ENCODE peak calls at places on chromosomes 11 and 22, in four cellular contexts. S, Q, O and X are unnamed samples.

GRCh38 chr11:121645596-121645995 is 192.8 kb upstream of the SORL1-AS1 start:
- DNase-seq in Q (no peak), O (no peak), S (no peak), X (no peak)

GRCh38 chr11:86888164-86888977 is 66.8 kb downstream of the FZD4 start:
- DNase-seq in S (no peak), Q (no peak), O (no peak), X (no peak)

GRCh38 chr11:120336641-120337132 is 474 bp downstream of the ARHGEF12 start:
- DNase-seq in O (peak; percentile 39), Q (peak; percentile 62), S (peak; percentile 52), X (peak; percentile 46)

GRCh38 chr11:88358040-88358431 is 20.5 kb upstream of the CTSC start:
- DNase-seq in Q (no peak), O (no peak), S (no peak), X (no peak)

GRCh38 chr22:19686946-19687345 is 27.4 kb upstream of the SEPTIN5 start:
- DNase-seq in O (no peak), S (no peak), Q (no peak), X (no peak)

GRCh38 chr11:72721689-72722049 is 30.5 kb downstream of the ARAP1 start:
- DNase-seq in Q (peak; percentile 56), O (no peak), S (no peak), X (no peak)

GRCh38 chr11:74699615-74700396 is 31.4 kb downstream of the CHRDL2 start:
- DNase-seq in Q (no peak), O (no peak), S (no peak), X (no peak)

GRCh38 chr11:8610532-8611116 is 16.6 kb upstream of the STK33 start:
- DNase-seq in S (no peak), Q (no peak), O (no peak), X (no peak)

GRCh38 chr11:76805206-76805913 is 22.2 kb downstream of the TSKU start:
- DNase-seq in Q (no peak), O (peak; percentile 75), S (peak; percentile 17), X (no peak)

GRCh38 chr11:75576445-75577049 is 14.5 kb downstream of the SERPINH1 start:
- DNase-seq in S (no peak), O (peak; percentile 70), Q (peak; percentile 61), X (no peak)

GRCh38 chr11:59206635-59207034 is 6.1 kb downstream of the MPEG1 start:
- DNase-seq in Q (peak; percentile 59), S (peak; percentile 32), O (peak; percentile 50), X (no peak)

GRCh38 chr11:69773626-69774353 is 1.4 kb downstream of the FGF4 start:
- DNase-seq in S (no peak), O (no peak), Q (no peak), X (no peak)

GRCh38 chr11:95469268-95469667 is 238.3 kb upstream of the SESN3 start:
- DNase-seq in Q (no peak), O (no peak), S (no peak), X (no peak)

GRCh38 chr11:47161134-47161854 is 15.4 kb downstream of the ARFGAP2 start:
- DNase-seq in Q (peak; percentile 69), S (peak; percentile 46), O (peak; percentile 75), X (peak; percentile 62)

GRCh38 chr11:44615041-44615513 is 49.6 kb downstream of the CD82 start:
- DNase-seq in Q (no peak), O (no peak), S (no peak), X (no peak)

GRCh38 chr11:126797801-126798200 is 202.8 kb downstream of the KIRREL3 start:
- DNase-seq in O (no peak), S (no peak), Q (no peak), X (no peak)

GRCh38 chr11:96260526-96260925 is 82.5 kb downstream of the MAML2 start:
- DNase-seq in Q (no peak), O (no peak), S (no peak), X (no peak)

GRCh38 chr11:36436589-36436988 is 73.5 kb downstream of the TRAF6 start:
- DNase-seq in Q (no peak), S (no peak), O (no peak), X (no peak)

GRCh38 chr11:128324531-128325141 is 262.7 kb downstream of the ETS1 start:
- DNase-seq in S (no peak), Q (peak; percentile 43), O (no peak), X (no peak)

GRCh38 chr22:38126928-38127668 is 16.6 kb upstream of the BAIAP2L2 start:
- DNase-seq in S (no peak), Q (no peak), O (no peak), X (no peak)

GRCh38 chr11:67996622-67997459 is 7.1 kb downstream of the UNC93B1 start:
- DNase-seq in S (peak; percentile 41), O (peak; percentile 92), Q (peak; percentile 88), X (no peak)

GRCh38 chr22:21042978-21043855 is 2.5 kb upstream of the LRRC74B start:
- DNase-seq in O (no peak), S (no peak), Q (peak; percentile 35), X (no peak)

GRCh38 chr11:32433249-32434115 is 1.9 kb downstream of the WT1 start:
- DNase-seq in S (no peak), O (no peak), Q (no peak), X (no peak)

GRCh38 chr22:20092477-20092854 is 12.4 kb downstream of the DGCR8 start:
- DNase-seq in O (no peak), Q (no peak), S (no peak), X (no peak)

GRCh38 chr22:50504245-50505211 is 3.0 kb downstream of the LMF2 start:
- DNase-seq in Q (no peak), O (no peak), S (no peak), X (no peak)

GRCh38 chr11:120663142-120663541 is 151.6 kb downstream of the GRIK4 start:
- DNase-seq in Q (no peak), O (no peak), S (no peak), X (no peak)

GRCh38 chr11:133306019-133306418 is 226.3 kb downstream of the OPCML start:
- DNase-seq in S (no peak), O (no peak), Q (no peak), X (no peak)

GRCh38 chr11:131749100-131749499 is 378.7 kb downstream of the NTM start:
- DNase-seq in S (no peak), O (no peak), Q (no peak), X (no peak)

GRCh38 chr11:26234451-26234850 is 97.5 kb upstream of the ANO3 start:
- DNase-seq in S (no peak), O (no peak), Q (no peak), X (no peak)

GRCh38 chr11:71456831-71457230 is 3.8 kb downstream of the NADSYN1 start:
- DNase-seq in S (no peak), O (no peak), Q (no peak), X (no peak)

GRCh38 chr11:96063053-96063452 is 139.1 kb upstream of the MTMR2 start:
- DNase-seq in O (no peak), Q (no peak), S (no peak), X (no peak)

GRCh38 chr11:89220684-89221339 is 43.1 kb downstream of the TYR start:
- DNase-seq in O (no peak), S (no peak), Q (no peak), X (no peak)

GRCh38 chr11:87878373-87878779 is 296.9 kb downstream of the RAB38 start:
- DNase-seq in Q (no peak), O (peak; percentile 42), S (no peak), X (peak; percentile 20)

GRCh38 chr11:19844806-19845205 is 132.2 kb downstream of the NAV2 start:
- DNase-seq in S (no peak), Q (no peak), O (no peak), X (no peak)

DNA sequence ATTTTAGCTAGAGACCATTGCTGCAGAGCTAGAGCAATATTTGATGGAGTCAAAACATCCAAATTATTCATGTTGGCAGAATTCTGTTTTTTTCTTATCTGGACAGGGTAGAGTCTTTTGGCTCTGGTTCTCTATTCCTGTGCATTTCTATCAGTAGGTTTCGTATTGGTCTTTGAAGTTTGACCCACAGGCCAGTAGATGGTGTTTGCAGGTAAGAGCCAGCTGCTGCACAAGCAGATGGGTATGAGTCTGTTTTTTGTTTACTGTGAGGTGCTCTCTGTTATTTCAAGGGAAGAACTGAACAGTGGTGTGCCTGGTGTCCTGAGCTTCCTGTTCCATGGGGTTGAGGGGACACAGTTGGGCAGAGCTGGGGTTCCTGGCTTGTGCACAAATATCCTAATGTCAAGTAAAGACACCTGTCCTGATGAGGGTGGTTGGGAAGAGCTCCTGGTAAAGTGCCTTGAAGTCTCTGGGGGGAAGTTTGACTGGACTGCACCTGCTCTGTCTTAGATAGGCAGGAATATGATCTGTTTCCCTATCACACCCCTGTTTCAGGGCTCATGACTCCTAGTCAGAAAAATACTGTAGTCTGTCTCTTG is 34.0 kb upstream of the SLC22A25 start:
- DNase-seq in Q (no peak), O (peak; percentile 30), S (no peak), X (no peak)
- TF ChIP-seq CTCF in Q (no peak), O (peak; percentile 15), S (no peak), X (no peak)

GRCh38 chr22:39649500-39650089 is 79.0 kb downstream of the CACNA1I start:
- DNase-seq in S (no peak), Q (no peak), O (no peak), X (no peak)
- H3K4me3 ChIP-seq in S (no peak overlapping the region), Q (no peak overlapping the region), O (no peak overlapping the region), X (no peak overlapping the region)

DNA sequence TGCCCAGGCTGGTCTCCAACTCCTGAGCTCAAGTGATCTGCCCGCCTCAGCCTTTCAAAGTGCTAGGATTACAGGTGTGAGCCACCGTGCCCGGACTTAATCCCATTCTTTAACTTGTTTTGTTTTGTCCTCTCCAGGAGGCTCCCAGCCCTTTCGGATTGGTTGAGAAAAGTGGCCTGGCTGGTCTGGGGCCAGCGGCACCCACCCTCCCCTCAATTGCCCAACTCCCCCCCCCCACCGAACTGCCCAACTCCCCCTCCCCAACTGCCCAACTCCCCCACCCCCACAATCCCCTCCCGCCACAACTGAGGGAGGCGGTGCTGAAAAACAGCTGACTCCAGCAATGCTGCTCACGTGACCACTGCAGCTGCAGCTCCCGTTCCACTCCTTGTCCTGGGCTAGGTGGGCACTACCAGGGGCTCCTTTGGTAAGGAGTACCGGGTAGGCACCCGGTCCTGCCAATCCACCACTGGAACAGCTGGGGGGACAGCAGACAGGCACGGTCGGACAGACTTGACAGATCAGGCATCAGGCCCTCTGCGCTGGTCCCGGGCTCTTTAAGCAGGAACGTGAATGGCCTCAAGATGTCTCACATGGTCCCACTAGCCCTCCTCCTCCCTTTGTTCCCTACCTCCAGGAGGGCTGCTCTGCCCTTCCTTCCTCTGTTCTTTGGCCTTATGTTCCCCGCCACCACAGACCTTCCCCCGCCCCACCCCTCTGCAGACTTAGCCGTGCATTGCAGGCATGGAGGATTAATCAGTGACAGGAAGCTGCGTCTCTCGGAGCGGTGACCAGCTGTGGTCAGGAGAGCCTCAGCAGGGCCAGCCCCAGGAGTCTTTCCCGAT is at the start of gene TCN2:
- DNase-seq in S (peak; percentile 77), O (peak; percentile 58), Q (peak; percentile 86), X (peak; percentile 65)
- TF ChIP-seq POLR2A in S (peak; percentile 40), O (no peak), Q (peak; percentile 65), X (no peak)

GRCh38 chr11:116284930-116285329 is 487.9 kb downstream of the BUD13 start:
- DNase-seq in S (no peak), O (no peak), Q (no peak), X (no peak)

GRCh38 chr11:116282481-116282880 is 490.3 kb downstream of the BUD13 start:
- DNase-seq in O (no peak), S (no peak), Q (no peak), X (no peak)

GRCh38 chr11:116283300-116283699 is 489.5 kb downstream of the BUD13 start:
- DNase-seq in S (no peak), O (no peak), Q (no peak), X (no peak)

GRCh38 chr11:116278076-116278475 is 494.7 kb downstream of the BUD13 start:
- DNase-seq in O (no peak), Q (no peak), S (no peak), X (no peak)

GRCh38 chr11:116281173-116282160 is 491.3 kb downstream of the BUD13 start:
- DNase-seq in Q (no peak), O (no peak), S (no peak), X (no peak)
- TF ChIP-seq CTCF in Q (no peak), O (no peak), S (no peak), X (no peak)

GRCh38 chr11:2700415-2701211 is 819 bp upstream of the KCNQ1OT1 start:
- DNase-seq in Q (peak; percentile 80), S (peak; percentile 72), O (peak; percentile 52), X (peak; percentile 63)
- H3K4me3 ChIP-seq in Q (peak overlapping the region; percentile 38), S (peak overlapping the region; percentile 94), O (peak overlapping the region; percentile 89), X (peak overlapping the region; percentile 46)